ENCODE peak calls at places on chromosomes 1 and 21, in six cellular contexts. I is T-cell, D is cardiac fibroblast, U is NCI-H1105, O is NAMALWA, K is ELR. Y is an unnamed sample.
A peak's percentile ranks its signal among the peaks of the same experiment; 100 is the strongest.

GRCh38 chr1:241531195-241532172 is 694 bp upstream of the KMO start:
- DNase-seq in K (peak; percentile 88), D (peak; percentile 90), O (peak; percentile 93), U (peak; percentile 24), I (no peak), Y (no peak)

GRCh38 chr1:2050482-2050792 is 226 bp downstream of the PRKCZ start:
- DNase-seq in D (no peak), U (no peak), I (peak; percentile 24), O (no peak), K (no peak), Y (no peak)

GRCh38 chr1:13749543-13750307 is 49.7 kb downstream of the PRDM2 start:
- DNase-seq in U (no peak), D (peak; percentile 62), K (peak; percentile 65), O (peak; percentile 62), I (peak; percentile 27), Y (peak; percentile 60)

GRCh38 chr21:39531777-39532333 is 80.1 kb downstream of the SH3BGR start:
- DNase-seq in O (no peak), U (no peak), D (no peak), I (no peak), K (no peak), Y (no peak)

GRCh38 chr1:245999697-246000637 is 507.1 kb downstream of the SMYD3 start:
- DNase-seq in K (no peak), I (no peak), O (peak; percentile 25), D (no peak), U (no peak), Y (no peak)

GRCh38 chr1:2133879-2134215 is 60.7 kb downstream of the FAAP20 start:
- DNase-seq in O (no peak), D (no peak), I (no peak), K (no peak), U (no peak), Y (no peak)

GRCh38 chr21:19507682-19508260 is 1104.2 kb upstream of the TMPRSS15 start:
- DNase-seq in U (no peak), K (peak; percentile 0), O (peak; percentile 54), I (no peak), D (no peak), Y (no peak)

GRCh38 chr1:76832521-76832920 is 34.8 kb upstream of the ST6GALNAC5 start:
- DNase-seq in U (no peak), I (no peak), K (no peak), D (no peak), O (no peak), Y (no peak)

GRCh38 chr1:148263128-148263905 is 111.2 kb upstream of the NBPF11 start:
- DNase-seq in I (peak; percentile 48), O (peak; percentile 76), U (peak; percentile 72), K (peak; percentile 89), D (peak; percentile 82), Y (no peak)

GRCh38 chr1:236502972-236503639 is 20.7 kb upstream of the LGALS8 start:
- DNase-seq in I (no peak), O (no peak), K (peak; percentile 87), D (peak; percentile 79), U (no peak), Y (peak; percentile 17)

GRCh38 chr1:38013027-38013588 is 574 bp downstream of the UTP11 start:
- DNase-seq in I (no peak), D (peak; percentile 66), O (no peak), U (no peak), K (peak; percentile 79), Y (no peak)

GRCh38 chr1:19463204-19463803 is 22.0 kb downstream of the CAPZB start:
- DNase-seq in I (peak; percentile 81), O (peak; percentile 52), K (no peak), U (no peak), D (no peak), Y (no peak)

GRCh38 chr1:54274448-54274847 is 74.5 kb downstream of the MRPL37 start:
- DNase-seq in D (no peak), U (no peak), I (no peak), K (no peak), O (no peak), Y (no peak)

GRCh38 chr1:94098585-94099111 is 22.3 kb downstream of the ABCA4 start:
- DNase-seq in I (no peak), D (no peak), K (no peak), O (no peak), U (no peak), Y (no peak)

GRCh38 chr1:6080469-6080868 is 34.8 kb downstream of the KCNAB2 start:
- DNase-seq in I (no peak), O (no peak), U (no peak), K (peak; percentile 23), D (no peak), Y (no peak)

GRCh38 chr1:41683681-41684500 is 199.4 kb upstream of the EDN2 start:
- DNase-seq in U (no peak), K (peak; percentile 76), I (no peak), D (no peak), O (no peak), Y (no peak)

GRCh38 chr1:118627435-118627834 is 360.7 kb downstream of the TBX15 start:
- DNase-seq in O (no peak), U (no peak), I (no peak), D (peak; percentile 0), K (peak; percentile 1), Y (no peak)

GRCh38 chr21:19767546-19767945 is 1230.7 kb upstream of the NCAM2 start:
- DNase-seq in K (no peak), D (no peak), U (no peak), O (no peak), I (no peak), Y (no peak)

GRCh38 chr21:26887241-26887640 is 42.0 kb upstream of the ADAMTS1 start:
- DNase-seq in U (no peak), K (no peak), O (no peak), D (peak; percentile 16), I (no peak), Y (no peak)

GRCh38 chr1:29105822-29106221 is 17.9 kb downstream of the TMEM200B start:
- DNase-seq in K (peak; percentile 12), U (no peak), I (no peak), O (no peak), D (no peak), Y (no peak)

GRCh38 chr1:168467452-168467851 is 76.3 kb downstream of the XCL2 start:
- DNase-seq in I (no peak), O (no peak), U (no peak), D (no peak), K (peak; percentile 30), Y (no peak)

GRCh38 chr1:24744911-24745710 is at the start of gene CLIC4:
- DNase-seq in O (peak; percentile 99), D (peak; percentile 99), I (peak; percentile 97), U (peak; percentile 99), K (peak; percentile 98), Y (peak; percentile 100)

GRCh38 chr1:74811421-74812179 is 78.6 kb downstream of the TYW3 start:
- DNase-seq in D (no peak), K (no peak), I (no peak), U (no peak), O (no peak), Y (no peak)

GRCh38 chr1:25837253-25837875 is 17.6 kb downstream of the MTFR1L start:
- DNase-seq in U (no peak), K (peak; percentile 25), D (peak; percentile 17), I (no peak), O (no peak), Y (no peak)

GRCh38 chr1:79716481-79716880 is 710.0 kb upstream of the ADGRL4 start:
- DNase-seq in K (no peak), U (no peak), D (peak; percentile 89), O (no peak), I (no peak), Y (no peak)

GRCh38 chr1:155195201-155196102 is 12.2 kb downstream of the THBS3 start:
- DNase-seq in D (peak; percentile 22), K (peak; percentile 40), O (no peak), U (no peak), I (no peak), Y (no peak)

GRCh38 chr1:229893762-229894444 is 173.1 kb upstream of the GALNT2 start:
- DNase-seq in D (no peak), K (peak; percentile 11), U (no peak), I (no peak), O (no peak), Y (peak; percentile 12)

GRCh38 chr21:44701541-44701940 is 4.6 kb downstream of the KRTAP10-12 start:
- DNase-seq in I (no peak), U (no peak), D (no peak), O (no peak), K (no peak), Y (no peak)

GRCh38 chr1:46084553-46085448 is 47.6 kb downstream of the PIK3R3 start:
- DNase-seq in U (no peak), K (peak; percentile 64), I (no peak), D (peak; percentile 64), O (no peak), Y (no peak)

GRCh38 chr1:206041640-206042039 is 11.3 kb upstream of the RHEX start:
- DNase-seq in O (peak; percentile 63), K (no peak), D (no peak), I (no peak), U (no peak), Y (no peak)

GRCh38 chr1:27603320-27603961 is 503 bp downstream of the AHDC1 start:
- DNase-seq in K (peak; percentile 54), I (peak; percentile 29), O (peak; percentile 59), D (no peak), U (no peak), Y (no peak)

GRCh38 chr1:62068978-62069377 is 125.7 kb upstream of the L1TD1 start:
- DNase-seq in K (no peak), U (peak; percentile 92), D (peak; percentile 18), I (no peak), O (no peak), Y (no peak)

Y was measured in T1000.